ENCODE peak calls at places on chromosome 13, in nine cellular contexts. M, Y, K, C, Z, U, D, J and G are unnamed samples.
A peak's percentile ranks its signal among the peaks of the same experiment; 100 is the strongest.

GRCh38 chr13:44576396-44577235 is 486 bp upstream of the TSC22D1 start:
- DNase-seq in M (no peak), Y (no peak), K (peak; percentile 4), C (no peak), Z (peak; percentile 66), U (no peak), D (peak; percentile 63), J (no peak), G (no peak)

GRCh38 chr13:50082426-50083283 is 67.4 kb downstream of the KCNRG start:
- DNase-seq in M (peak; percentile 36), Y (no peak), K (peak; percentile 78), C (peak; percentile 72), Z (peak; percentile 75), U (peak; percentile 56), D (peak; percentile 89), J (peak; percentile 82), G (peak; percentile 18)

GRCh38 chr13:30923423-30923822 is 9.0 kb upstream of the TEX26 start:
- DNase-seq in M (no peak), Y (no peak), K (no peak), C (no peak), Z (no peak), U (no peak), D (no peak), J (no peak), G (no peak)

GRCh38 chr13:99867535-99868271 is 103.9 kb downstream of the ZIC5 start:
- DNase-seq in M (no peak), Y (no peak), K (no peak), C (no peak), Z (no peak), U (no peak), D (no peak), J (no peak), G (no peak)

GRCh38 chr13:46679369-46680180 is 117.4 kb downstream of the ESD start:
- DNase-seq in M (no peak), Y (no peak), K (peak; percentile 88), C (peak; percentile 77), Z (no peak), U (no peak), D (no peak), J (peak; percentile 58), G (no peak)

GRCh38 chr13:22061371-22061805 is 390.5 kb downstream of the FGF9 start:
- DNase-seq in M (no peak), Y (no peak), K (no peak), C (no peak), Z (no peak), U (no peak), D (no peak), J (no peak), G (no peak)

GRCh38 chr13:50396001-50396400 is 380.8 kb downstream of the KCNRG start:
- DNase-seq in M (no peak), Y (no peak), K (no peak), C (no peak), Z (no peak), U (no peak), D (no peak), J (no peak), G (no peak)

GRCh38 chr13:73698859-73699258 is 435.3 kb downstream of the KLF12 start:
- DNase-seq in M (no peak), Y (no peak), K (peak; percentile 5), C (peak; percentile 32), Z (no peak), U (no peak), D (no peak), J (no peak), G (no peak)

GRCh38 chr13:44843403-44843802 is 145.9 kb downstream of the NUFIP1 start:
- DNase-seq in M (no peak), Y (no peak), K (no peak), C (peak; percentile 72), Z (no peak), U (no peak), D (no peak), J (no peak), G (peak; percentile 42)

GRCh38 chr13:84590663-84591062 is 708.4 kb upstream of the SLITRK1 start:
- DNase-seq in M (no peak), Y (no peak), K (no peak), C (no peak), Z (no peak), U (no peak), D (no peak), J (no peak), G (no peak)

GRCh38 chr13:110475550-110476219 is 85.8 kb downstream of the RAB20 start:
- DNase-seq in M (no peak), Y (no peak), K (no peak), C (no peak), Z (no peak), U (no peak), D (no peak), J (no peak), G (no peak)

GRCh38 chr13:51799261-51799660 is 4.7 kb downstream of the DHRS12 start:
- DNase-seq in M (no peak), Y (no peak), K (no peak), C (no peak), Z (peak; percentile 58), U (no peak), D (no peak), J (no peak), G (no peak)

GRCh38 chr13:24746618-24747247 is 17.2 kb upstream of the RNF17 start:
- DNase-seq in M (no peak), Y (no peak), K (peak; percentile 10), C (peak; percentile 19), Z (no peak), U (no peak), D (no peak), J (peak; percentile 5), G (no peak)

GRCh38 chr13:24745516-24745860 is 18.5 kb upstream of the RNF17 start:
- DNase-seq in M (no peak), Y (no peak), K (no peak), C (no peak), Z (no peak), U (no peak), D (no peak), J (no peak), G (no peak)

GRCh38 chr13:24745861-24746617 is 17.9 kb upstream of the RNF17 start:
- DNase-seq in M (no peak), Y (no peak), K (no peak), C (no peak), Z (no peak), U (no peak), D (no peak), J (peak; percentile 5), G (no peak)

GRCh38 chr13:24744247-24744646 is 19.7 kb upstream of the RNF17 start:
- DNase-seq in M (no peak), Y (no peak), K (no peak), C (no peak), Z (no peak), U (no peak), D (no peak), J (no peak), G (no peak)

DNA sequence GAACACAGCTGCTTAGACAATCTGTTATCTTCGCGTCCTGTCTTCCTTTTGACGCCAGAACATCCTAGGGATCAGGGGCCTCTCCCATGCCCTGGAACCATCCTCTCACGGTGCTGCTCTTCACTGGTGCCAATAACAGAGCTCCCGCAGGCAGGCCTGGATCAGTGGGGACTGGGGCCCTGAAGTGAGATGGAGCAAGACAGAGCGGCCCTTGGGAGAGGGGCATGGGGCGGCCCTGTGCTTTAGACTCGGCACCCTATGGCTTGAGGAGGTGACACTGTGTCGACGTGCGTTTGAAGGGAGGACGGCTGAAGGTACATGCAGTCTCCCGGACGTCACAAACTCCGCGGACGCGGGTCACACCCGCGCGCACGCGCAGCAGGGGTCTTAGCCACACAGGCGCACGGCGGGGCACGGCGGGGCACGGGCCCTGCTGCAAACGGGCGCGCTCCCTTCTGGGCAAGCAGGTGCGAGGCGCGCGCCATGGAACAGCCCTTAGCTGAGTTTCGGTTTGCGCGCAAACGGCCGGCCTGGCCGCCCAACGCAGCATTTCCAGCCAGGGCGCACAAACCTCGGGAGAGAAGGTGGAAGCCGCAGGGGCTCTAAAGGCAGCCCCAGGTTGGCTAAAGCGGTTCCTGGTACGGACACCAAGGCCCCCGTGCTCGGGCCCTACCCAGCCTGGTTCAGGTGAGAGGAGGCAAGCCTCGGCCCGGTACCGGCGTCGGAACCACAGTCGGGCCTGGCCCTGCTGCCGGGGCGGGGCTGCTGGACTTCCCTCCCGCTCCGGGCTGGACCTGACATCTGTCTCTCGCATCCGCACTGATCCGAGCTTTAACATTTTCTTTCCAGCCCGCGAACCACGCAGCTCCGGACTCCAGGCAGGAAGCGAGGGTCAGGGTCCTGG is 16.5 kb upstream of the RNF17 start:
- DNase-seq in M (no peak), Y (no peak), K (peak; percentile 16), C (peak; percentile 23), Z (peak; percentile 41), U (no peak), D (no peak), J (peak; percentile 13), G (no peak)
- H3K4me3 ChIP-seq in M (peak overlapping the region; percentile 5), Y (peak overlapping the region; percentile 31), K (peak overlapping the region; percentile 41), C (peak overlapping the region; percentile 32), Z (peak overlapping the region; percentile 25), U (no peak overlapping the region), D (no peak overlapping the region), J (no peak overlapping the region), G (peak overlapping the region; percentile 25)

GRCh38 chr13:20769834-20770233 is 3.9 kb downstream of the EEF1AKMT1 start:
- DNase-seq in M (no peak), Y (no peak), K (no peak), C (no peak), Z (no peak), U (no peak), D (no peak), J (no peak), G (no peak)

GRCh38 chr13:20773194-20774080 is at the start of gene EEF1AKMT1:
- DNase-seq in M (peak; percentile 87), Y (peak; percentile 85), K (peak; percentile 95), C (peak; percentile 93), Z (peak; percentile 97), U (peak; percentile 88), D (peak; percentile 97), J (peak; percentile 92), G (peak; percentile 67)

GRCh38 chr13:20775961-20776360 is 2.2 kb upstream of the EEF1AKMT1 start:
- DNase-seq in M (no peak), Y (no peak), K (no peak), C (no peak), Z (no peak), U (no peak), D (no peak), J (no peak), G (no peak)

GRCh38 chr13:20774746-20775145 is 985 bp upstream of the EEF1AKMT1 start:
- DNase-seq in M (no peak), Y (no peak), K (no peak), C (no peak), Z (no peak), U (no peak), D (no peak), J (no peak), G (no peak)

GRCh38 chr13:20772401-20773131 is 1.2 kb downstream of the EEF1AKMT1 start:
- DNase-seq in M (no peak), Y (no peak), K (peak; percentile 64), C (no peak), Z (no peak), U (no peak), D (no peak), J (no peak), G (peak; percentile 23)
- H3K4me3 ChIP-seq in M (peak overlapping the region; percentile 81), Y (peak overlapping the region; percentile 68), K (peak overlapping the region; percentile 75), C (peak overlapping the region; percentile 59), Z (peak overlapping the region; percentile 62), U (no peak overlapping the region), D (no peak overlapping the region), J (peak overlapping the region; percentile 55), G (peak overlapping the region; percentile 52)

GRCh38 chr13:79612604-79613003 is 131.6 kb downstream of the NDFIP2 start:
- DNase-seq in M (no peak), Y (no peak), K (no peak), C (no peak), Z (no peak), U (no peak), D (no peak), J (no peak), G (no peak)
- H3K4me3 ChIP-seq in M (no peak overlapping the region), Y (no peak overlapping the region), K (no peak overlapping the region), C (no peak overlapping the region), Z (no peak overlapping the region), U (no peak overlapping the region), D (no peak overlapping the region), J (no peak overlapping the region), G (no peak overlapping the region)

GRCh38 chr13:48437381-48437780 is 24.5 kb upstream of the LPAR6 start:
- DNase-seq in M (peak; percentile 57), Y (no peak), K (peak; percentile 39), C (peak; percentile 82), Z (peak; percentile 76), U (peak; percentile 59), D (no peak), J (peak; percentile 65), G (no peak)
- H3K4me3 ChIP-seq in M (no peak overlapping the region), Y (no peak overlapping the region), K (no peak overlapping the region), C (no peak overlapping the region), Z (no peak overlapping the region), U (no peak overlapping the region), D (no peak overlapping the region), J (no peak overlapping the region), G (no peak overlapping the region)